ENCODE peak calls at places on chromosomes 4 and X, in four cellular contexts. G, B, L and W are unnamed samples.

GRCh38 chrX:103248553-103248952 is 6.4 kb downstream of the TCEAL8 start:
- DNase-seq in G (no peak), B (no peak), L (peak), W (no peak)

GRCh38 chrX:22057667-22058066 is 25.5 kb downstream of the PHEX start:
- DNase-seq in G (no peak), B (no peak), L (no peak), W (no peak)

GRCh38 chrX:140151316-140151715 is 186.0 kb upstream of the CXorf66 start:
- DNase-seq in G (no peak), B (no peak), L (no peak), W (no peak)

GRCh38 chr4:150009533-150009932 is 68.7 kb upstream of the DCLK2 start:
- DNase-seq in G (no peak), B (no peak), L (no peak), W (no peak)

GRCh38 chrX:152917969-152918579 is 20.2 kb downstream of the ZNF185 start:
- DNase-seq in G (no peak), B (no peak), L (no peak), W (no peak)

GRCh38 chrX:123590842-123591491 is 141.9 kb downstream of the THOC2 start:
- DNase-seq in G (peak), B (peak), L (no peak), W (no peak)

GRCh38 chr4:71004281-71004851 is 10.9 kb downstream of the DCK start:
- DNase-seq in G (no peak), B (peak), L (no peak), W (no peak)

GRCh38 chrX:40004916-40005289 is 92.9 kb downstream of the BCOR start:
- DNase-seq in G (no peak), B (no peak), L (no peak), W (no peak)

GRCh38 chrX:108447303-108447702 is 7.7 kb downstream of the COL4A5 start:
- DNase-seq in G (no peak), B (peak), L (no peak), W (no peak)

GRCh38 chrX:108439434-108439883 is at the start of gene COL4A5:
- DNase-seq in G (no peak), B (peak), L (peak), W (peak)

GRCh38 chrX:108437789-108438623 is at the start of gene COL4A6:
- DNase-seq in G (no peak), B (peak), L (peak), W (peak)

GRCh38 chrX:108439961-108440696 is 491 bp downstream of the COL4A5 start:
- DNase-seq in G (no peak), B (no peak), L (peak), W (peak)

DNA sequence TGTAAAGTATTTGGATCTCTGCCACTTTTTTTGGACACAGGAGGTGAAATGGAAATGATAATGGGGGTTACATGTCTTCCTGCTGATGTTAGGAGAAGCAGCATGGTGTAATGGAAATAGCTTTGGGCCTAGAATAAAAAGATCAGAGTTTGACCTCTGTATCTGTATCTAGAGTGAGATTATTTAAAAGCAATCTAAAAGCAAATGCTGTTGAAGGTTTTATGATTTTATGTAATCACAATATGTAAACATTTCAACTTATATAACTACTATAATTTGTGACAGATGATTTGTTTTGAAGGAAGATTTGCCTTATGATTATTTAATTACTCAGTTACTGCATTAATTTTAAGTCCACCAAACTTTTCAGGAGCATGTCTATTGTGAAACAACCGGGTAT is 3.4 kb downstream of the COL4A5 start:
- DNase-seq in G (no peak), B (no peak), L (no peak), W (no peak)
- TF ChIP-seq TARDBP in G (no peak), B (no peak), L (no peak), W (no peak)

GRCh38 chr4:100189820-100190642 is at the start of gene DDIT4L:
- DNase-seq in G (no peak), B (no peak), L (peak), W (peak)
- TF ChIP-seq TARDBP in G (no peak), B (no peak), L (no peak), W (no peak)

GRCh38 chr4:143282170-143282760 is 54.4 kb upstream of the GAB1 start:
- DNase-seq in G (no peak), B (no peak), L (no peak), W (no peak)
- TF ChIP-seq TARDBP in G (no peak), B (no peak), L (no peak), W (no peak)

GRCh38 chrX:38166478-38167083 is 54.1 kb downstream of the SRPX start:
- DNase-seq in G (no peak), B (peak), L (peak), W (no peak)
- TF ChIP-seq TARDBP in G (no peak), B (no peak), L (no peak), W (no peak)

DNA sequence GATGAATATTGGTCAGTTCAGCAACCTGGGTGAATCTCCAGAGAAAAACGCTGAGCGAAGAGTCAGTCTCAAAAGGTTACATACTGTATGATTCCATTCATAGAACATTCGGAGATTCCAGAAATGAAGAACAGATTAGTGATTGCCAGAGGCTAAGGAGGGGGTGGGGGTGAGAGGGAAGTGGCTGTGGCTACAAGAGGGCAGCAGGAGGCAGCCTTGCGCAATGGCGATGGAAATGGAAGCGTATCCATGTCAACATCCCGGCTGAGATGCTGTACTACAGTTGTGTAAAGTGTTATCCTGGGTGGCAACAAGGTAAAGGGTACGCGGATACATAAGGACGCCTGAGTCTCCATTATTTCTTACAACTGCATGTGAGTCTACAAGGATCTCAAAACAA is 18.0 kb downstream of the LYAR start:
- DNase-seq in G (no peak), B (no peak), L (no peak), W (no peak)
- TF ChIP-seq TARDBP in G (no peak), B (no peak), L (no peak), W (no peak)

GRCh38 chr4:7640136-7640535 is 205.4 kb upstream of the PSAPL1 start:
- DNase-seq in G (no peak), B (no peak), L (no peak), W (no peak)
- TF ChIP-seq TARDBP in G (no peak), B (no peak), L (no peak), W (no peak)

DNA sequence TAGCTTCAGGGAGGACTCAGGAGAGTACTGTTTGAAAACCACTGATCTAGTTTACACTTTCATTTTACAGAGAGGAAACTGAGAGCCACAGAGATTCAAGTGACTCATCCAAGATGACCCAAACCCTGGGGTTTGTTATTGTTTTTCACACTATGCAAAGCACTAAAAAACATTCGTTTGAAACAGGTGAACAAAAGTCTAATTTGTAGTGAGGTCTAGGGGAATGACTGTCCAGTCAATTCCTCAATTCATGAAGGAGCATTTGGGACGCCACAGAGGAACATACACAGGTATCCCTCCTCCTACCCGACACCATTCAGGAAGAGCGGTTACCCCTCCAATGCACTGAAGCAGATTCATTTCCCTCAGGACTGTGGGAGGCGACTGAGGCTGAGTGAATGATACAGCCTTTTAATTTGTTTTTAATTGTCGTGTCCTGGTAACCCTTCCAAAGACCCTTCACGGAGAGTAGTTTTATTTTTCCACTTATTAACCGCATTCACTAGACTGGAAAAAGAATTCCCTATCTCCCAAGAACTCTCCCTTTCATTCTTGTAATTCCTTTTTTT is 30.3 kb downstream of the TLR10 start:
- DNase-seq in G (peak), B (no peak), L (no peak), W (no peak)
- TF ChIP-seq TARDBP in G (no peak), B (no peak), L (no peak), W (no peak)

DNA sequence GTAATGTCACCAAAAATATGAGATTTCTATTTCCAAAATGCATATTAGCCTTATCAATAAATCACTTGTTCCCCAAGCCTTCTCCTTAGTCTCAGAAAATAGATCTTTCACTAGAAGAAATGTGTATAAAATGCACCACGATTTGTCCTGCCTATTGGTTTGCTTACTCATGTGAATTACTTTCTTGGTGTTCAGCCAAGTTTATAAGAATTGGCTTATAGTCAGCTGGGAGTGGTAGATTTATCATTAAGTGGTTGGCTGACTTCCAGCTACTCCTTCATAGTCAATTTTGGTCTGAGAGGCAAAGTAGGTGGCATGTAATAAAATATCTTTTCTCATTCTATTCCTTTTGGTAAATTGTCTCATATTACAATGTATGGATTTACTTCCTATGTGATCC is 1.3 kb downstream of the SULT1E1 start:
- DNase-seq in G (no peak), B (no peak), L (no peak), W (no peak)
- TF ChIP-seq TARDBP in G (no peak), B (no peak), L (no peak), W (no peak)

GRCh38 chrX:106611323-106611681 is 476 bp upstream of the RADX start:
- DNase-seq in G (no peak), B (no peak), L (no peak), W (no peak)
- TF ChIP-seq TARDBP in G (no peak), B (no peak), L (no peak), W (no peak)

GRCh38 chrX:70456256-70456655 is 11.6 kb downstream of the DLG3 start:
- DNase-seq in G (no peak), B (no peak), L (no peak), W (no peak)

GRCh38 chrX:70452143-70452733 is 7.6 kb downstream of the DLG3 start:
- DNase-seq in G (no peak), B (peak), L (peak), W (peak)

GRCh38 chrX:70453024-70453618 is 8.5 kb downstream of the DLG3 start:
- DNase-seq in G (no peak), B (no peak), L (no peak), W (no peak)

GRCh38 chrX:70455366-70456202 is 10.9 kb downstream of the DLG3 start:
- DNase-seq in G (no peak), B (no peak), L (no peak), W (no peak)

GRCh38 chrX:70454441-70455365 is 10.1 kb downstream of the DLG3 start:
- DNase-seq in G (no peak), B (peak), L (peak), W (peak)
- TF ChIP-seq TARDBP in G (no peak), B (no peak), L (no peak), W (no peak)